ENCODE peak calls at places on chromosomes 12 and 14, in six cellular contexts. J is esophagus squamous epithelium, T is adrenal gland, R is transverse colon, X is A549, L is heart left ventricle. Q is an unnamed sample.

GRCh38 chr12:52903855-52904508 is 894 bp downstream of the KRT8 start:
- DNase-seq in J (no peak), X (peak; percentile 56), R (no peak), L (peak; percentile 71), T (peak; percentile 59), Q (peak; percentile 50)

GRCh38 chr14:39025810-39026627 is 77.0 kb downstream of the SEC23A start:
- DNase-seq in J (no peak), X (no peak), L (no peak), T (no peak), R (no peak), Q (no peak)

GRCh38 chr12:63845726-63846125 is 1.2 kb downstream of the SRGAP1 start:
- DNase-seq in L (no peak), R (peak; percentile 30), X (no peak), J (no peak), T (no peak), Q (no peak)

GRCh38 chr12:123431951-123432886 is 4.3 kb downstream of the RILPL2 start:
- DNase-seq in T (no peak), X (no peak), R (no peak), J (no peak), L (no peak), Q (no peak)

GRCh38 chr14:62001988-62002387 is 239.8 kb downstream of the SNAPC1 start:
- DNase-seq in J (no peak), X (no peak), T (no peak), L (no peak), R (no peak), Q (no peak)

GRCh38 chr14:75123991-75124390 is 2.9 kb downstream of the NEK9 start:
- DNase-seq in X (peak; percentile 69), J (no peak), T (peak; percentile 48), R (peak; percentile 19), L (no peak), Q (no peak)

GRCh38 chr12:95179011-95179410 is 38.3 kb downstream of the FGD6 start:
- DNase-seq in J (no peak), L (no peak), T (no peak), X (no peak), R (no peak), Q (no peak)

GRCh38 chr14:64723691-64724577 is 19.7 kb downstream of the PLEKHG3 start:
- DNase-seq in L (no peak), X (no peak), R (no peak), T (no peak), J (no peak), Q (no peak)

GRCh38 chr14:52007211-52007610 is 17.9 kb downstream of the RTRAF start:
- DNase-seq in X (no peak), R (no peak), T (no peak), J (no peak), L (no peak), Q (no peak)

GRCh38 chr12:113422030-113422900 is at the start of gene SDSL:
- DNase-seq in J (no peak), R (peak; percentile 74), X (peak; percentile 80), L (peak; percentile 71), T (peak; percentile 93), Q (peak; percentile 31)

GRCh38 chr12:76698966-76699365 is 64.9 kb upstream of the ZDHHC17 start:
- DNase-seq in T (no peak), J (no peak), R (no peak), X (no peak), L (no peak), Q (no peak)

GRCh38 chr14:93269341-93270068 is 62.4 kb downstream of the UBR7 start:
- DNase-seq in J (no peak), L (no peak), R (no peak), X (peak; percentile 55), T (peak; percentile 40), Q (no peak)

GRCh38 chr12:91326043-91327027 is 143.7 kb upstream of the DCN start:
- DNase-seq in J (no peak), R (peak; percentile 19), X (peak; percentile 24), T (peak; percentile 51), L (no peak), Q (peak; percentile 78)

GRCh38 chr14:38121280-38121679 is 86.4 kb upstream of the SSTR1 start:
- DNase-seq in J (no peak), L (no peak), R (no peak), T (no peak), X (no peak), Q (no peak)

GRCh38 chr12:120500577-120500976 is 4.7 kb downstream of the DYNLL1 start:
- DNase-seq in X (no peak), T (no peak), J (no peak), L (no peak), R (no peak), Q (no peak)

GRCh38 chr12:94134226-94134795 is 14.1 kb upstream of the PLXNC1 start:
- DNase-seq in L (no peak), T (no peak), R (no peak), J (no peak), X (peak; percentile 71), Q (no peak)

GRCh38 chr12:55034218-55034617 is 14.4 kb downstream of the NEUROD4 start:
- DNase-seq in X (no peak), L (no peak), R (no peak), T (no peak), J (no peak), Q (no peak)

GRCh38 chr14:102764220-102764671 is 13.0 kb upstream of the TRAF3 start:
- DNase-seq in X (no peak), J (no peak), R (no peak), L (no peak), T (no peak), Q (no peak)

GRCh38 chr12:91901675-91902074 is 244.0 kb downstream of the BTG1 start:
- DNase-seq in J (no peak), X (no peak), T (no peak), R (no peak), L (no peak), Q (no peak)

GRCh38 chr12:113359939-113360748 is 1.8 kb downstream of the PLBD2 start:
- DNase-seq in R (no peak), X (no peak), L (no peak), J (no peak), T (peak; percentile 84), Q (no peak)

GRCh38 chr14:34018564-34019244 is 67.8 kb upstream of the EGLN3 start:
- DNase-seq in L (no peak), T (no peak), X (no peak), R (no peak), J (no peak), Q (peak; percentile 59)

GRCh38 chr12:53201639-53202038 is 5.4 kb downstream of the ITGB7 start:
- DNase-seq in X (no peak), L (no peak), T (no peak), J (no peak), R (no peak), Q (no peak)

DNA sequence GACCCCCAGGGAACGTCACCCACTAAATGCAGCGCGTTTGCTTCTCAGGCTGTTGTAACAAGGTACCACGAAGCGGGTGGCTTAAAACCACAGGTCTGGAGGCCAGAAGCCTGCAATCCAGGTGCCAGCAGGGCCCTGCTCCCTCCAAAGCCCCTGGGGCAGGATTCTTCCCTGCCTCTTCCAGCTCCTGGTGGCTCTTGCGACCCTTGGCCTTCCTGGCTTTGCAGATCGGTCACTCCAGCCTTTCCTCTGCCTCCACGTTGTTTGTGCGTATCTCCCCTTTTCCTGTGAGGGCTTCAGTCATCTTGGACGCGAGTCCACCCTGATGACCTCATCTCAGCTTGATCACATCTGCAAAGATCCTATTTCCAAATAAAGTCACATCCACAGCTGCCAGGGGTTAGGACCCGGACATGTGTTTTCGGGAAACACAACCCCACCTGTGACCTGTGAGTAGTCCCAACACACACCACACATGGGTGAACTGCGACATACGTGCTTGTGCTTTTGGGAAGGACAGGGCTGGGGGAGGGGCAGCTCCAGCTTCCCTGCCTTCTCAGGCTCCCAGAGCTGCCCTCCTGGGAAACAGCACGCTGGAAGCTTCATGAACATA is 114.5 kb upstream of the NCOR2 start:
- DNase-seq in L (no peak), J (no peak), X (peak; percentile 36), R (no peak), T (peak; percentile 55), Q (peak; percentile 79)
- H3K4me1 ChIP-seq in L (peaks cover 59% of the 10 kb centered on the region), J (peaks cover 93% of the 10 kb centered on the region), X (peaks cover 73% of the 10 kb centered on the region), R (peaks cover 19% of the 10 kb centered on the region), T (peaks cover 43% of the 10 kb centered on the region), Q (peaks cover 19% of the 10 kb centered on the region)

DNA sequence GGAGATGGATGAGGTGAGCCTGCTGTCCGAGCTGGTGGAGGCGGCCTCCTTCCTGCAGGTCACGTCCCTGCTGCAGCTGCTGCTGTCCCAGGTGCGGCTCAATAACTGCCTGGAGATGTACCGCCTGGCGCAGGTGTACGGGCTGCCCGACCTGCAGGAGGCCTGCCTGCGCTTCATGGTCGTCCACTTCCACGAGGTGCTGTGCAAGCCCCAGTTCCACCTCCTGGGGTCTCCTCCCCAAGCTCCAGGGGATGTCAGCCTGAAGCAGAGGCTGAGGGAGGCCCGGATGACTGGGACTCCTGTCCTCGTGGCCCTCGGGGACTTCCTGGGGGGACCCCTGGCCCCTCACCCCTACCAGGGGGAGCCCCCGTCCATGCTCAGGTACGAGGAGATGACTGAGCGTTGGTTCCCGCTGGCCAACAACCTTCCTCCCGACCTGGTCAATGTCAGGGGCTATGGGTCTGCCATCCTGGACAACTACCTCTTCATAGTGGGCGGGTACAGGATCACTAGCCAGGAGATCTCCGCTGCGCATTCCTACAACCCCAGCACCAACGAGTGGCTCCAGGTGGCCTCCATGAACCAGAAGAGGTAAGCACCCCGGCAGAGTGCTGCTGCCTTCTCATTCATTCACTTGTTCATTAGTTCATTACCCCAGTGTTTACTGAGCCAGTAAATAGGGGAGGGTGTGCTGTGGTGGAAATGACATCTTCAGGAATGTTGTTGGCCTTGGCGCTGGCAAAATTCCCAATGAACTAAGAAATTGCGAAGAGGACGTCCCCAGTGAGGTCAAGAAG is 774 bp upstream of the MANSC4 start:
- DNase-seq in L (no peak), R (peak; percentile 25), X (peak; percentile 28), T (peak; percentile 36), J (no peak), Q (peak; percentile 30)
- TF ChIP-seq POLR2A in L (no peak), R (no peak), X (no peak), T (no peak), J (no peak), Q (no peak)

DNA sequence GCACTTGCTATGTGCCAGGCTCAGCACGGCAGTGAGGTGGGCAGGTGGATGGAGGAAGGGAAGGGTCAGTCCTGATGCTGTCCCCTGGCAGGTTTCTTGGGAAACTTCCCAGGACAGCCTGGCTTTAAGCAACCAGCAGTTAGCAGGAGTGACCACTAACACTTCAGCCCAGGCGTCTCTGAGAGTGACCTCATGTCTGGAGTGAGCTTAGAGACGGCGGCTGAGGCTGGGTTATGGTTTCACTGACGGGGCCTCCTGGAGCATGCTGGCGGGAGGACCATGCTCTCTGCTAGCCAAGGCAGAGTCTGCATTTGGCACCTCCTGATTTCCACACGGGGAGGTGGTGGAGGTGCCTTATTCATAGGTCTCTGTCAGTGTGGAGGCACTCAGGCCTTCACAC is 2.5 kb downstream of the HHIPL1 start:
- DNase-seq in L (no peak), J (no peak), X (no peak), T (no peak), R (no peak), Q (no peak)
- H3K4me1 ChIP-seq in L (peaks cover 14% of the 10 kb centered on the region), J (peaks cover 20% of the 10 kb centered on the region), X (peaks cover 7% of the 10 kb centered on the region), T (no peaks in the 10 kb centered on the region), R (no peaks in the 10 kb centered on the region), Q (peaks cover 4% of the 10 kb centered on the region)

DNA sequence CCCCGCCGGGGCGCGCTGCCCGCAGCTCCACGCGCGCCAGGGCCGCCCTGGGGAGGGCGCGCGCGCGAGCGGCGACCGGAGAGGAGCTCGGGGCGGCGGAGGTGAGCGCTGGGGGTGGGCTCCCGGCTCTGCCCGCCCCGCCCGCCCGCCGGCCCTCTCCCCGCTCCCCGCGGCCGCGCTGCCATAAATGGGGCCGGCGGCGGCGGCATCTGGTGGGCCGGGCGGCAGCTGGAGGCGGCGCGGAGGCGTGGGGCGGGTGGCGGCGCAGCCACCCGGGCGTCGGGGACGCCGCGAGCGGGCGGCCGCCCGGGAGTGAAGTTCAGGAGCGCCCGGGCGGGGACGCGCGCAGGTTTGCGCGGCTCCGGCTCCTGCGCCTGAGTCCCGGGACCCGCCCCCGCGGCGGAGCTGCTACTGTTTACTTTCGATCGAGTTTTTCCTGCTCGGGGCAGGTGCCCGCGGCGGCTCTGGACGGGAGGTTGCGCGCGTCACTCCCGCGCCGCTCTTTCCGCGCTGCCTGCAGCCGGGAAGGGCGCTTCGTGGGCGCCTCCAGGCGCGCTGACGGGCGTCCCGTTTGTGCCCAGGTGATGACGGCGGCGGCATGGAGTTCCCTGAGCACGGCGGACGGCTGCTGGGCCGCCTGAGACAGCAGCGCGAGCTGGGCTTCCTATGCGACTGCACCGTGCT is at the start of gene ZBTB42:
- DNase-seq in X (no peak), T (peak; percentile 70), L (peak; percentile 83), J (peak; percentile 21), R (peak; percentile 91), Q (peak; percentile 60)
- TF ChIP-seq POLR2A in X (no peak), T (peak; percentile 54), L (no peak), J (peak; percentile 20), R (peak; percentile 62), Q (peak; percentile 23)